ENCODE peak calls at places on chromosomes 7 and 10, in four cellular contexts. L, V, N and Q are unnamed samples.

GRCh38 chr10:22670796-22671195 is 43.6 kb downstream of the PIP4K2A start:
- DNase-seq in N (no peak), L (no peak), V (no peak), Q (no peak)

GRCh38 chr7:157464111-157464970 is 127.5 kb downstream of the DNAJB6 start:
- DNase-seq in V (no peak), N (no peak), L (peak), Q (no peak)

GRCh38 chr7:20172736-20173334 is 44.3 kb downstream of the MACC1 start:
- DNase-seq in L (peak), N (no peak), V (peak), Q (peak)

GRCh38 chr10:15068802-15069201 is 19.8 kb downstream of the ACBD7 start:
- DNase-seq in V (no peak), L (no peak), N (no peak), Q (no peak)

GRCh38 chr10:104255244-104255981 is 721 bp downstream of the GSTO1 start:
- DNase-seq in L (peak), N (no peak), V (no peak), Q (peak)

GRCh38 chr10:71213761-71214440 is 1.5 kb downstream of the UNC5B start:
- DNase-seq in L (peak), N (no peak), V (peak), Q (no peak)

GRCh38 chr7:7761340-7761973 is 43.0 kb upstream of the RPA3 start:
- DNase-seq in L (no peak), V (no peak), N (no peak), Q (no peak)

GRCh38 chr10:17854044-17854652 is 45.0 kb downstream of the MRC1 start:
- DNase-seq in V (no peak), N (no peak), L (no peak), Q (no peak)

GRCh38 chr10:116748471-116748870 is 6.1 kb upstream of the HSPA12A start:
- DNase-seq in L (no peak), N (no peak), V (no peak), Q (no peak)

GRCh38 chr10:8334631-8335030 is 280.1 kb downstream of the GATA3 start:
- DNase-seq in L (no peak), N (no peak), V (no peak), Q (no peak)

GRCh38 chr7:36597099-36597773 is 127.1 kb downstream of the AOAH start:
- DNase-seq in L (no peak), V (no peak), N (no peak), Q (no peak)

GRCh38 chr7:46450871-46451270 is 529.8 kb upstream of the IGFBP3 start:
- DNase-seq in V (no peak), L (no peak), N (no peak), Q (no peak)

GRCh38 chr10:20993387-20994170 is 96.5 kb upstream of the NEBL start:
- DNase-seq in V (no peak), L (no peak), N (no peak), Q (no peak)

GRCh38 chr10:133214468-133215410 is 15.3 kb upstream of the UTF1 start:
- DNase-seq in L (no peak), V (no peak), N (no peak), Q (no peak)

GRCh38 chr10:61262486-61263261 is 190.5 kb downstream of the TMEM26 start:
- DNase-seq in L (no peak), V (no peak), N (no peak), Q (no peak)

GRCh38 chr7:73904219-73905136 is 43.5 kb downstream of the TMEM270 start:
- DNase-seq in N (no peak), V (no peak), L (peak), Q (no peak)

GRCh38 chr10:123997486-123998196 is 95.8 kb downstream of the CHST15 start:
- DNase-seq in V (no peak), N (no peak), L (peak), Q (no peak)